ENCODE peak calls at places on chromosomes 16 and 17, in four cellular contexts. V, G, H and C are unnamed samples.

GRCh38 chr16:82580293-82580900 is 46.4 kb upstream of the CDH13 start:
- DNase-seq in G (no peak), H (no peak), V (no peak), C (no peak)

GRCh38 chr16:17129971-17130370 is 340.8 kb downstream of the XYLT1 start:
- DNase-seq in G (no peak), H (no peak), V (no peak), C (no peak)

GRCh38 chr16:85319984-85320440 is 207.7 kb upstream of the CIBAR2 start:
- DNase-seq in H (no peak), V (no peak), G (no peak), C (no peak)

GRCh38 chr16:3356118-3356517 is 429 bp downstream of the OR2C1 start:
- DNase-seq in V (no peak), H (no peak), G (no peak), C (no peak)

GRCh38 chr16:57844416-57845030 is 42.2 kb upstream of the KIFC3 start:
- DNase-seq in G (no peak), V (no peak), H (no peak), C (no peak)

GRCh38 chr16:78505544-78506371 is 406.3 kb downstream of the WWOX start:
- DNase-seq in V (no peak), G (no peak), H (no peak), C (peak)

GRCh38 chr16:47469227-47469626 is 8.1 kb downstream of the PHKB start:
- DNase-seq in G (no peak), H (no peak), V (no peak), C (no peak)

GRCh38 chr17:19508327-19508867 is 25.3 kb upstream of the SLC47A1 start:
- DNase-seq in G (no peak), H (no peak), V (no peak), C (peak)

GRCh38 chr17:65027305-65027704 is 29.2 kb downstream of the GNA13 start:
- DNase-seq in G (peak), H (no peak), V (peak), C (peak)

GRCh38 chr16:86963600-86964575 is 353.3 kb downstream of the C16orf95 start:
- DNase-seq in G (no peak), H (no peak), V (no peak), C (no peak)

GRCh38 chr16:3952342-3953131 is 72.0 kb upstream of the CREBBP start:
- DNase-seq in G (no peak), H (no peak), V (no peak), C (peak)

DNA sequence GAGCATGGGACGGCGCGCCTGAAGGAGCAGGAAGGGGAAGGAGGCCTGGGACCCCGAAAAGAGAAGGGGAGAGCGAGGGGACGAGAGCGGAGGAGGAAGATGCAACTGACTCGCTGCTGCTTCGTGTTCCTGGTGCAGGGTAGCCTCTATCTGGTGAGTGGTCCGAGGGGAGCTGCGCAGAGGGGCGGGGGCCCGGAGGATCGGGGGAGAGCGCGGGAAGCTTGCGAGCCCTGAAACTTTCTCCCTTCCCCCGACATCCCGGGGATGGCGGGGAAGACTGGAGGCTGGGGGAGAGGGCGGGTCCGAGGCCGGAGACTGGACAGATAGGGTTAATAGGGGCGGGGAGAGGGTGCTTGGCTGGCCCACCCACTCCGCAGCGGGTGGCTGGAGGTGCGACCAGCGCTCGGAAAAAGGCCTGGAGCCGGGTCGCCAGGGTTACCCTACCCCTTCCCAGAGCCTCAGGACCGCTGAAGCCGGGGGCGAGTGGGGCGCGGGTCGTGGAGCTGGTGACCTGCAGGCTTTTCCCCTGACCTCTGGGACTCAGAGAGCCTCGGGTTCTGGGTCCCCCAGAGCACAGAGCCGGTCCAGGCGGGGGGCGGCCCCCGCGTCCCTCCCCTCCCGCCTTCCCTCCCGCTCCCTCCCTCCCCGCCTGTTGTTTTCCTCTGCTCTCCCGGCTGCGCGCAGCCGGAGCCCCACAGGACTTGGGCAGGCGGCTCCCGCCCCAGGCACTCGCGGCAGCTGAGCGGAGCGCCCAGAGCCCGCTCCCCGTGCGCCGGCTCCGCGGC is 642 bp downstream of the NXPH3 start:
- DNase-seq in H (peak), G (peak), V (peak), C (peak)
- H3K14ac ChIP-seq in H (peak), G (no peak), V (no peak), C (no peak)

GRCh38 chr16:8130197-8130596 is 460.1 kb downstream of the TMEM114 start:
- DNase-seq in H (no peak), V (no peak), G (no peak), C (no peak)
- H3K9ac ChIP-seq in H (no peak), V (no peak), G (no peak), C (no peak)

GRCh38 chr17:78970834-78971763 is 8.6 kb downstream of the LGALS3BP start:
- DNase-seq in G (peak), H (peak), V (peak), C (peak)
- H3K14ac ChIP-seq in G (no peak), H (peak), V (peak), C (no peak)

DNA sequence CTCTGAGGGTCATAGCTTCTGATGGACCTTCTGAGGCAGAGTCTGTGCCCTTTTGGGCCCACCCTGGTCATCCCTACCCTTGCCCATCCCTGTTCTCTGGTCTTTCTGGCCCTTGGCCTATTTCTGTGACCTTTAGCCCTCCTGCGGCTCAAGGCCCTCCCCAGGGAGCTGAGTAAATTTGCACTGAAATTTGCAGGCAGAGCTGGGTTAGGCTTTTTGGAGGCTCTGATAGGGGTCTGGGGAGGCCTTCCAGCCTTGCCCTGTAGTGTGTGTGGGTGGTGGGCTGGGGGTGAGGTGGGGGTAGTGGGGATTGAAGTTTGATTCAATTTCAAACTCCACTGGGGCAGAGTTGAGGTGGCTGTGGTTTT is 17.8 kb downstream of the RARA start:
- DNase-seq in V (no peak), G (no peak), H (no peak), C (no peak)
- H3K9ac ChIP-seq in V (no peak), G (peak), H (no peak), C (no peak)

DNA sequence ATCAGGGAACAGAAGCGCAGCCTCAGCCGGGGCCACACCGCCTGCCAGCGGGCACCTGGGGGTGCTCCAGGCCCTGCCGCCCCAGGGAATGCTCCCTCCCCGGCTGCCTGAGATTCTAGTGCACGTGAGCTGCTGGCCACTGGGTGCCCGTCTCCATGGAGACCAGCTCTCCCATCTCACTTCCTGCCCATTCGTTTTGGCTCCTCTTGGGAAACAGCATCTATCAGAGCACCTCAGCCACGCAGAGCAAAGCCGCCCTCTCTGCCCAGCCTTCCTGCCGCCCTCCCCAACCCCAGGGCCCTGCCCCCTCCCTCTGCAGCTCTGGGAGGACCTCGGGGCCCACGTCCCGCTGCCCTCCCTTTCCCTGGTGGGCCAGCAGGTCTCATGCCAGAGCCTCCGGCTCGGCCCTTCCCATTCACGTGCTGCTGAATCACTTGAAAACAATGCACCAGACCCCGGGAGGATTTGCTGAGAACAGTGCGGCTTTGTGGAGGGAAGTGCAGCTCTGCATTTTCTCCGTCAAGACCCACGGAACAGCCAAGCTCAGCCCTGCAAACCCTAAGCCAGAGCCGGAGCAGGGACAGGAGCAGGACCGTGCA is 19.4 kb downstream of the CEP295NL start:
- DNase-seq in H (peak), V (peak), G (peak), C (peak)
- H3K14ac ChIP-seq in H (peak), V (peak), G (no peak), C (peak)

GRCh38 chr16:1433263-1433560 is 2.3 kb downstream of the PERCC1 start:
- DNase-seq in V (no peak), H (no peak), G (no peak), C (no peak)

GRCh38 chr16:1430759-1431496 is at the start of gene PERCC1:
- DNase-seq in V (no peak), G (no peak), H (no peak), C (no peak)

GRCh38 chr16:1433756-1434155 is 2.9 kb downstream of the PERCC1 start:
- DNase-seq in H (no peak), V (no peak), G (no peak), C (no peak)

GRCh38 chr16:1431497-1432270 is 806 bp downstream of the PERCC1 start:
- DNase-seq in V (no peak), H (no peak), G (no peak), C (no peak)

GRCh38 chr16:1432388-1433262 is 1.7 kb downstream of the PERCC1 start:
- DNase-seq in G (no peak), V (no peak), H (no peak), C (no peak)
- H3K9ac ChIP-seq in G (no peak), V (no peak), H (no peak), C (no peak)

GRCh38 chr16:66378739-66379570 is 12.5 kb downstream of the CDH5 start:
- DNase-seq in V (no peak), G (peak), H (no peak), C (no peak)
- H3K14ac ChIP-seq in V (no peak), G (no peak), H (no peak), C (no peak)

GRCh38 chr17:81713004-81713555 is 996 bp downstream of the SLC25A10 start:
- DNase-seq in H (no peak), V (no peak), G (no peak), C (no peak)

GRCh38 chr17:81715107-81715871 is 3.2 kb downstream of the SLC25A10 start:
- DNase-seq in H (no peak), G (no peak), V (no peak), C (no peak)

GRCh38 chr17:81713556-81714411 is 1.7 kb downstream of the SLC25A10 start:
- DNase-seq in H (no peak), G (no peak), V (no peak), C (no peak)

GRCh38 chr17:81715872-81716673 is 4.0 kb downstream of the SLC25A10 start:
- DNase-seq in H (no peak), V (no peak), G (no peak), C (no peak)

GRCh38 chr17:81714412-81715106 is 2.5 kb downstream of the SLC25A10 start:
- DNase-seq in G (no peak), H (no peak), V (no peak), C (no peak)
- H3K9ac ChIP-seq in G (no peak), H (peak), V (no peak), C (no peak)